ENCODE peak calls at places on chromosomes 4 and X, in four cellular contexts. D is NCI-H748 treated with DMSO at 0.1 percent for 48 hours, H is mucosa of descending colon, P is fibroblast of pulmonary artery. Y is an unnamed sample.

GRCh38 chrX:53440101-53440500 is 5.9 kb upstream of the HSD17B10 start:
- DNase-seq in D (no peak), H (peak; percentile 16), P (no peak), Y (no peak)

GRCh38 chrX:115344885-115345653 is 55.6 kb downstream of the LUZP4 start:
- DNase-seq in D (peak; percentile 96), H (peak; percentile 65), P (peak; percentile 97), Y (peak; percentile 87)

GRCh38 chrX:7614616-7615015 is 228.4 kb upstream of the VCX start:
- DNase-seq in D (peak; percentile 95), H (no peak), P (no peak), Y (no peak)

GRCh38 chr4:113738251-113738650 is 23.3 kb downstream of the CAMK2D start:
- DNase-seq in D (no peak), H (no peak), P (peak; percentile 80), Y (no peak)

GRCh38 chr4:16294455-16294854 is 68.2 kb upstream of the TAPT1 start:
- DNase-seq in D (no peak), H (no peak), P (no peak), Y (no peak)

GRCh38 chr4:185591679-185592141 is 56.4 kb upstream of the PDLIM3 start:
- DNase-seq in D (no peak), H (no peak), P (peak; percentile 80), Y (no peak)

GRCh38 chrX:2828404-2829065 is at the start of gene GYG2:
- DNase-seq in D (no peak), H (peak; percentile 3), P (peak; percentile 22), Y (no peak)

GRCh38 chrX:120309873-120310730 is 1.2 kb downstream of the TMEM255A start:
- DNase-seq in D (peak; percentile 11), H (no peak), P (no peak), Y (peak; percentile 55)

GRCh38 chrX:113644426-113644825 is 803.8 kb upstream of the AMOT start:
- DNase-seq in D (no peak), H (no peak), P (peak; percentile 0), Y (no peak)

GRCh38 chrX:40169193-40170086 is 71.7 kb upstream of the BCOR start:
- DNase-seq in D (peak; percentile 61), H (peak; percentile 80), P (peak; percentile 84), Y (peak; percentile 81)

GRCh38 chr4:153612878-153613277 is 71.2 kb upstream of the TLR2 start:
- DNase-seq in D (no peak), H (no peak), P (no peak), Y (no peak)

GRCh38 chrX:68929332-68930150 is 100.7 kb downstream of the EFNB1 start:
- DNase-seq in D (no peak), H (no peak), P (peak; percentile 80), Y (no peak)

GRCh38 chr4:156169011-156169410 is 215.3 kb upstream of the CTSO start:
- DNase-seq in D (peak; percentile 81), H (peak; percentile 4), P (peak; percentile 89), Y (peak; percentile 29)

GRCh38 chrX:39688576-39689373 is 409.0 kb downstream of the BCOR start:
- DNase-seq in D (peak; percentile 20), H (peak; percentile 71), P (peak; percentile 40), Y (peak; percentile 93)

GRCh38 chr4:152735918-152736305 is 43.6 kb downstream of the TIGD4 start:
- DNase-seq in D (no peak), H (no peak), P (no peak), Y (no peak)

GRCh38 chr4:681736-682451 is 7.1 kb downstream of the SLC49A3 start:
- DNase-seq in D (no peak), H (peak; percentile 83), P (no peak), Y (peak; percentile 74)

GRCh38 chrX:16560173-16560572 is 89.8 kb upstream of the S100G start:
- DNase-seq in D (no peak), H (no peak), P (no peak), Y (no peak)

GRCh38 chrX:68249401-68249831 is 183.9 kb downstream of the OPHN1 start:
- DNase-seq in D (no peak), H (peak; percentile 16), P (peak; percentile 3), Y (peak; percentile 83)

GRCh38 chr4:140042634-140043033 is 111.3 kb downstream of the MAML3 start:
- DNase-seq in D (no peak), H (no peak), P (no peak), Y (no peak)

GRCh38 chr4:125169192-125169591 is 145.6 kb upstream of the FAT4 start:
- DNase-seq in D (no peak), H (no peak), P (no peak), Y (no peak)

GRCh38 chr4:73922766-73923630 is 53.8 kb downstream of the CXCL1 start:
- DNase-seq in D (no peak), H (no peak), P (peak; percentile 85), Y (no peak)

GRCh38 chrX:2360731-2361130 is 140.0 kb downstream of the DHRSX start:
- DNase-seq in D (no peak), H (no peak), P (peak; percentile 65), Y (no peak)